ENCODE peak calls at places on chromosomes 13 and 19, in eight cellular contexts. N, V, Y, K, B, G, W and S are unnamed samples. For H3K9me3, the result is how much of the 10 kb centered on the place peaks cover.

GRCh38 chr13:29402168-29402621 is 193.3 kb downstream of the SLC7A1 start:
- DNase-seq in N (no peak), V (no peak), B (no peak), K (no peak), W (peak), Y (no peak), G (no peak), S (no peak)

GRCh38 chr13:44044544-44045178 is 165.0 kb downstream of the LACC1 start:
- DNase-seq in W (no peak), Y (no peak), V (no peak), B (no peak), N (no peak), K (no peak), G (no peak), S (no peak)

GRCh38 chr13:75724742-75725504 is 88.8 kb downstream of the LMO7 start:
- DNase-seq in N (no peak), K (no peak), Y (no peak), V (no peak), B (no peak), W (no peak), G (no peak), S (no peak)

GRCh38 chr13:113880651-113881611 is 17.1 kb upstream of the GAS6 start:
- DNase-seq in V (no peak), N (no peak), B (no peak), K (no peak), G (no peak), Y (no peak), W (no peak), S (no peak)

GRCh38 chr19:41702208-41702651 is 6.2 kb upstream of the CEACAM5 start:
- DNase-seq in K (no peak), N (no peak), W (no peak), B (no peak), G (no peak), Y (no peak), V (peak), S (no peak)

GRCh38 chr19:6971366-6971765 is 49.9 kb downstream of the MBD3L2B start:
- DNase-seq in G (no peak), N (no peak), Y (no peak), V (no peak), W (no peak), B (no peak), K (no peak), S (no peak)

GRCh38 chr19:33394006-33394722 is 20.7 kb downstream of the CEBPG start:
- DNase-seq in W (peak), G (no peak), N (peak), B (no peak), Y (no peak), V (no peak), K (no peak), S (peak)

GRCh38 chr13:104831823-104832222 is 1703.6 kb downstream of the EFNB2 start:
- DNase-seq in G (no peak), Y (no peak), B (no peak), W (no peak), N (no peak), K (no peak), V (no peak), S (no peak)

GRCh38 chr13:71879129-71879535 is 12.1 kb upstream of the DACH1 start:
- DNase-seq in K (no peak), B (no peak), V (no peak), Y (no peak), G (no peak), W (no peak), N (no peak), S (no peak)

GRCh38 chr19:47309608-47310007 is at the start of gene C5AR1:
- DNase-seq in N (no peak), Y (no peak), B (no peak), K (peak), W (no peak), G (no peak), V (no peak), S (no peak)

GRCh38 chr13:38697628-38698333 is 10.9 kb downstream of the FREM2 start:
- DNase-seq in N (no peak), B (no peak), K (no peak), G (no peak), W (no peak), V (no peak), Y (no peak), S (no peak)

GRCh38 chr19:485583-486236 is 10.6 kb upstream of the MADCAM1 start:
- DNase-seq in N (peak), B (no peak), W (peak), K (no peak), G (no peak), Y (no peak), V (no peak), S (peak)

GRCh38 chr13:106736941-106737340 is 169.0 kb upstream of the ARGLU1 start:
- DNase-seq in K (no peak), Y (no peak), W (no peak), V (no peak), B (no peak), N (peak), G (no peak), S (no peak)

GRCh38 chr13:105048685-105049084 is 1486.8 kb downstream of the EFNB2 start:
- DNase-seq in N (no peak), B (peak), Y (no peak), W (no peak), K (no peak), G (no peak), V (no peak), S (no peak)

GRCh38 chr13:85864963-85865530 is 65.8 kb upstream of the SLITRK6 start:
- DNase-seq in W (no peak), Y (no peak), V (no peak), N (no peak), B (no peak), G (no peak), K (no peak), S (no peak)

GRCh38 chr13:101394597-101394996 is 21.7 kb downstream of the NALCN start:
- DNase-seq in Y (no peak), W (no peak), N (no peak), B (no peak), V (no peak), K (no peak), G (no peak), S (no peak)

GRCh38 chr19:33332248-33332647 is 29.9 kb upstream of the CEBPA start:
- DNase-seq in N (no peak), G (no peak), K (no peak), V (no peak), W (no peak), B (no peak), Y (no peak), S (no peak)

GRCh38 chr19:49200238-49200862 is 42.8 kb downstream of the TRPM4 start:
- DNase-seq in G (peak), W (no peak), B (no peak), V (peak), N (no peak), K (peak), Y (no peak), S (no peak)

GRCh38 chr13:111165611-111166010 is 50.5 kb downstream of the ARHGEF7 start:
- DNase-seq in K (no peak), G (no peak), W (no peak), B (no peak), Y (no peak), N (no peak), V (no peak), S (no peak)

GRCh38 chr13:48068952-48069351 is 26.0 kb downstream of the MED4 start:
- DNase-seq in K (no peak), B (no peak), Y (no peak), V (no peak), G (no peak), W (no peak), N (no peak), S (no peak)

GRCh38 chr13:48072304-48072703 is 22.6 kb downstream of the MED4 start:
- DNase-seq in W (no peak), B (no peak), N (no peak), G (no peak), Y (no peak), K (no peak), V (no peak), S (no peak)

GRCh38 chr13:48068036-48068435 is 26.9 kb downstream of the MED4 start:
- DNase-seq in Y (no peak), V (no peak), B (no peak), N (no peak), G (no peak), K (no peak), W (no peak), S (no peak)

GRCh38 chr13:48070942-48071341 is 24.0 kb downstream of the MED4 start:
- DNase-seq in K (no peak), V (no peak), N (no peak), G (no peak), B (no peak), W (no peak), Y (no peak), S (no peak)

DNA sequence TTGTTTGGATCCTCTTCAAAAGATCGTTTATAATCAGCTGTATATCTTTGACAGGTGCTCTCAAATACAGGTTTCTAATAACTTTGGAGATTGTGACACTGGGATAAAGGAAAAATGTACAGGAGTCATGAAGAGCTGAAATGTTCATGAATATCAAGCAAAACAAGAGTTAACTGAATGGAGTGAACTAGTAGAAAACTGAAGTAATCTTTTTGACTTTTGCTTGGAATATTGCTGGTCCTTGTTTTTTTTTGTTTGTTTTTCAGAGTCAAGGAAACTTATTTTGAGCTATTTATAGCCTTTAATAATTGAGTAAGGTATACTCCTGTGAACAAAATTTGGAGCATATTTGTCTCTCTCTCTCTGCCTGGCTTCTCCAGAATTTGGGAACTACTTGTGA is 25.3 kb downstream of the MED4 start:
- DNase-seq in K (no peak), B (no peak), Y (no peak), W (no peak), G (no peak), N (no peak), V (no peak), S (no peak)
- H3K9me3 ChIP-seq in K (under half), B (under half), Y (under half), W (under half), G (under half), N (under half), V (under half), S (under half)

DNA sequence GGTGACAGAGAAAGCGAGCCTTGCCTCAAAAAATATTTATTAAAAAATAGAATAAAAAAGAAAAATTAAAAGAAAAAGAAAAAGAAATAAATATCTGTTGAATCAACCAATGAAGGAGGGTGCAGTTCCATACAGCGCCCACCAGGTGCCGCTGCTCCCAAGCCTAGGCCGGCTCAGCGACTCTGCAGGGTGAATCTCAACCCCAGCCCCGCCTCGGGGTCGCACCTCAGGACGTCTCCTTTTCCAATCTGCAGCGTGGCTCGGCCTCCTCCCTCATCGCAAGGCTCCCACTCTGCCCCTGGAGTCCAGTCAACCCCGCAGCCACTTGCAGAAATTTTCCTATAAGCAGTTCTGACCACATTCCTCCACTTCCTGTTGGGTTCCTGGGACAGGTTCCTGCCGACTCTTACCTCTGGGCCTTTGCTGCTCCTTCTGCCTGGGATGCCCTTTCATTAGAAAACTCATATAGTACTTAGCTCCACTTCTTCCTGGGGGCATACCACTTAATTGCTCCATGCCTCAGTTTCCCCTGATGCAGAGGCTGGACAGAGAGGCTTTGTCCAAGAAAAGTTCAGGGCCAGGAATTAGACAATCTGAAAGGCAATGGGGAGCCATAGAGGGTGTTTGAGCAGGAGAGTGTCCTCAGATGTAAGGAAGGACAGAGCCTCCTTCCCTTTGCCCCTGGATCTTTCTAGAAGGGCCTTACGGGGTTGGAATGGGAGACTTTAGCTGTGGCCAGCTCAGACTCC is 24.3 kb downstream of the NFILZ start:
- DNase-seq in Y (peak), K (peak), N (peak), W (peak), V (peak), B (no peak), G (peak), S (no peak)
- TF ChIP-seq EP300 in Y (no peak), K (no peak), N (no peak), W (no peak), V (no peak), B (no peak), G (no peak), S (no peak)

DNA sequence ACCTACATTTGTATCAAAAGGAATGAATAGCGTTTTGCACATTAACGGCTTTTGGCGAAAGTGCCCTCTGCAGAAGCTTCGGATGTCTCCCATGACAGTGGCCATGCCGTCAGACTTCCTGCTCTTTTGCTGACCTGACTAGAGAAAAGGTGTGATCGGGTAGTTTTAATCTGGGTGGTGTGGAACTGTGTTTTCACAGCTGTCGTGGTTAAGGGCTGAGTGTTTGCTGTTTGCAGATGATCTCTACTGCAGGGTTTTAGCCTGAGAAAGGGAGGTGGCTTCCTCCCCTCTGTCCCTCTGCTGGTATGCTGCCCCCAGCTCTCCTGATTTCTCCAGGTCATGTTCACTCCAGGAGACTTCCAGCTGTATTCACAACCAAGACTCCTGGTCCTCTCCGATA is 22.4 kb downstream of the ZNF71 start:
- DNase-seq in N (no peak), V (no peak), B (no peak), W (no peak), G (no peak), K (no peak), Y (no peak), S (no peak)
- H3K9me3 ChIP-seq in N (half or more), V (half or more), B (under half), W (under half), G (under half), K (half or more), Y (under half), S (under half)

GRCh38 chr19:34994643-34995471 is 5.3 kb upstream of the GRAMD1A start:
- DNase-seq in G (no peak), W (peak), B (no peak), N (no peak), Y (peak), K (peak), V (peak), S (no peak)
- TF ChIP-seq EP300 in G (no peak), W (no peak), B (no peak), N (no peak), Y (no peak), K (no peak), V (peak), S (no peak)

GRCh38 chr13:21458457-21458815 is 667 bp downstream of the ZDHHC20 start:
- DNase-seq in B (no peak), N (no peak), G (peak), W (peak), K (peak), Y (peak), V (peak), S (no peak)

GRCh38 chr13:21458816-21459701 is at the start of gene ZDHHC20:
- DNase-seq in Y (peak), V (peak), K (peak), N (peak), G (peak), W (peak), B (no peak), S (peak)

GRCh38 chr13:21453352-21454089 is 5.6 kb downstream of the ZDHHC20 start:
- DNase-seq in B (no peak), K (no peak), N (no peak), V (no peak), G (no peak), W (no peak), Y (no peak), S (no peak)
- H3K9me3 ChIP-seq in B (under half), K (under half), N (under half), V (under half), G (under half), W (under half), Y (under half), S (under half)

GRCh38 chr13:51331354-51331861 is 8.1 kb upstream of the SERPINE3 start:
- DNase-seq in V (no peak), N (no peak), Y (no peak), B (peak), G (no peak), W (no peak), K (no peak), S (no peak)
- TF ChIP-seq EP300 in V (no peak), N (no peak), Y (no peak), B (peak), G (no peak), W (no peak), K (no peak), S (no peak)

GRCh38 chr19:12140545-12141404 is 625 bp upstream of the ZNF20 start:
- DNase-seq in K (peak), N (peak), G (peak), W (peak), B (peak), Y (peak), V (no peak), S (peak)
- H3K9me3 ChIP-seq in K (under half), N (under half), G (under half), W (under half), B (under half), Y (under half), V (under half), S (under half)

GRCh38 chr19:20367811-20368294 is 197.7 kb downstream of the ZNF737 start:
- DNase-seq in W (no peak), N (no peak), B (no peak), V (no peak), G (no peak), Y (peak), K (no peak), S (no peak)
- TF ChIP-seq EP300 in W (no peak), N (no peak), B (no peak), V (no peak), G (no peak), Y (no peak), K (no peak), S (no peak)